ENCODE peak calls at places on chromosomes 7 and 10, in six cellular contexts. D, S, O, J, C and N are unnamed samples.

GRCh38 chr10:6643962-6644361 is 63.9 kb upstream of the PRKCQ start:
- DNase-seq in O (no peak), C (no peak), D (no peak), S (no peak), J (no peak), N (no peak)

GRCh38 chr10:133349577-133350011 is 2.4 kb downstream of the PRAP1 start:
- DNase-seq in O (no peak), C (no peak), J (no peak), D (no peak), S (no peak), N (no peak)

GRCh38 chr10:32446701-32447406 is 914 bp downstream of the CCDC7 start:
- DNase-seq in S (peak), J (peak), O (peak), D (no peak), C (no peak), N (no peak)

GRCh38 chr10:69647101-69647500 is 17.1 kb downstream of the FAM241B start:
- DNase-seq in J (no peak), S (no peak), D (no peak), O (no peak), C (no peak), N (no peak)

GRCh38 chr7:22639400-22639799 is 87.6 kb upstream of the IL6 start:
- DNase-seq in C (peak), O (no peak), S (no peak), J (no peak), D (no peak), N (no peak)

GRCh38 chr7:131231381-131232220 is 96.1 kb upstream of the MKLN1 start:
- DNase-seq in O (peak), D (peak), S (no peak), C (peak), J (peak), N (peak)

GRCh38 chr10:119211176-119211575 is 3.8 kb downstream of the GRK5 start:
- DNase-seq in D (no peak), J (peak), C (peak), O (no peak), S (peak), N (no peak)

GRCh38 chr7:94436018-94436604 is 41.4 kb downstream of the COL1A2 start:
- DNase-seq in C (peak), S (peak), D (peak), J (peak), O (peak), N (peak)

GRCh38 chr7:144130730-144131129 is 7.8 kb downstream of the OR2A14 start:
- DNase-seq in O (no peak), S (no peak), D (no peak), C (no peak), J (no peak), N (no peak)

GRCh38 chr7:10429031-10429430 is 544.6 kb upstream of the PHF14 start:
- DNase-seq in O (no peak), S (no peak), C (no peak), J (no peak), D (no peak), N (no peak)

GRCh38 chr10:79629955-79630327 is 19.2 kb downstream of the SFTPA1 start:
- DNase-seq in C (no peak), S (no peak), D (no peak), J (no peak), O (no peak), N (no peak)

GRCh38 chr10:101130984-101131961 is at the start of gene TLX1:
- DNase-seq in O (no peak), C (no peak), J (no peak), D (no peak), S (peak), N (no peak)

GRCh38 chr10:133465950-133466474 is 12.3 kb downstream of the SCART1 start:
- DNase-seq in D (no peak), C (no peak), S (no peak), J (no peak), O (no peak), N (no peak)

GRCh38 chr10:113692271-113692670 is 12.6 kb downstream of the CASP7 start:
- DNase-seq in D (no peak), S (no peak), J (no peak), C (no peak), O (no peak), N (no peak)

GRCh38 chr7:37310322-37311080 is 138.2 kb downstream of the ELMO1 start:
- DNase-seq in O (peak), D (no peak), C (no peak), J (no peak), S (peak), N (no peak)

GRCh38 chr10:33793793-33794192 is 459.3 kb upstream of the NRP1 start:
- DNase-seq in D (no peak), O (no peak), S (no peak), J (no peak), C (no peak), N (no peak)

GRCh38 chr10:83218205-83218604 is 921.1 kb upstream of the GHITM start:
- DNase-seq in C (no peak), D (no peak), O (no peak), S (no peak), J (no peak), N (no peak)

GRCh38 chr10:74071151-74071550 is 73.2 kb downstream of the VCL start:
- DNase-seq in S (peak), C (peak), O (no peak), D (no peak), J (peak), N (no peak)

GRCh38 chr7:7967909-7968543 is 570 bp upstream of the GLCCI1 start:
- DNase-seq in J (no peak), O (no peak), D (no peak), S (peak), C (no peak), N (no peak)

GRCh38 chr7:42023216-42023724 is 213.7 kb downstream of the GLI3 start:
- DNase-seq in O (no peak), D (no peak), S (no peak), J (no peak), C (no peak), N (no peak)

GRCh38 chr7:82044497-82045080 is 274.7 kb upstream of the HGF start:
- DNase-seq in D (no peak), J (peak), S (peak), O (peak), C (peak), N (no peak)

GRCh38 chr7:28811990-28812389 is 146.1 kb downstream of the TRIL start:
- DNase-seq in C (peak), J (peak), D (no peak), O (no peak), S (peak), N (no peak)

GRCh38 chr10:86759073-86759672 is 2.8 kb downstream of the BMPR1A start:
- DNase-seq in J (peak), D (no peak), S (no peak), O (peak), C (no peak), N (no peak)

GRCh38 chr7:88109612-88110011 is 110.2 kb downstream of the SRI start:
- DNase-seq in D (no peak), O (no peak), J (no peak), S (no peak), C (no peak), N (no peak)

GRCh38 chr7:32501522-32501921 is 6.2 kb downstream of the AVL9 start:
- DNase-seq in J (peak), S (peak), D (no peak), O (no peak), C (peak), N (no peak)

GRCh38 chr7:27110163-27110976 is 7.9 kb upstream of the HOXA2 start:
- DNase-seq in D (no peak), O (no peak), C (peak), J (peak), S (peak), N (no peak)

GRCh38 chr7:2821842-2822507 is 22.1 kb downstream of the GNA12 start:
- DNase-seq in S (peak), O (no peak), J (peak), D (no peak), C (peak), N (no peak)